ENCODE peak calls at places on chromosomes 12 and 14, in six cellular contexts. S is right cardiac atrium; X is heart left ventricle; Z is stimulated activated CD4-positive, alpha-beta T cell treated with anti-CD3 and anti-CD28 coated beads, Interleukin-1b, Interleukin-23, amount 100 ng/mL, for 1 hour; Y is posterior cingulate gyrus; O is H9. F is an unnamed sample.

GRCh38 chr12:79841878-79842265 is 93.0 kb downstream of the PPP1R12A start:
- DNase-seq in S (no peak), X (no peak), Z (no peak), Y (no peak), O (no peak), F (no peak)

GRCh38 chr14:22650960-22651521 is 6.9 kb upstream of the OR6J1 start:
- DNase-seq in S (no peak), X (no peak), Z (no peak), Y (no peak), O (no peak), F (no peak)

GRCh38 chr14:88935083-88935482 is 110.6 kb downstream of the TTC8 start:
- DNase-seq in S (no peak), X (no peak), Z (no peak), Y (no peak), O (no peak), F (no peak)

GRCh38 chr12:1171657-1172056 is 180.6 kb downstream of the ERC1 start:
- DNase-seq in S (no peak), X (no peak), Z (no peak), Y (no peak), O (no peak), F (no peak)

GRCh38 chr12:133080051-133080618 is 588 bp upstream of the ZNF140 start:
- DNase-seq in S (peak; percentile 99), X (peak; percentile 98), Z (peak; percentile 87), Y (peak; percentile 97), O (peak; percentile 100), F (peak; percentile 84)

GRCh38 chr12:50263832-50264231 is 19.5 kb downstream of the LIMA1 start:
- DNase-seq in S (no peak), X (no peak), Z (no peak), Y (no peak), O (no peak), F (no peak)

GRCh38 chr12:49662998-49663843 is 39.9 kb downstream of the PRPF40B start:
- DNase-seq in S (peak; percentile 86), X (peak; percentile 84), Z (peak; percentile 51), Y (no peak), O (peak; percentile 78), F (peak; percentile 42)

GRCh38 chr14:95703341-95703740 is 10.6 kb downstream of the TCL1A start:
- DNase-seq in S (no peak), X (no peak), Z (no peak), Y (no peak), O (no peak), F (no peak)

GRCh38 chr12:123056709-123057108 is 76.2 kb downstream of the ARL6IP4 start:
- DNase-seq in S (no peak), X (no peak), Z (no peak), Y (no peak), O (no peak), F (no peak)